ENCODE peak calls at places on chromosomes 12 and 14, in nine cellular contexts. C is pancreas, E is cardiac fibroblast, N is AG04450, S is psoas muscle, J is HFF-Myc, M is endothelial cell of umbilical vein, Z is A673, O is fibroblast of lung. F is an unnamed sample.

GRCh38 chr14:53491256-53491905 is 338.3 kb upstream of the DDHD1 start:
- DNase-seq in S (no peak), N (no peak), J (no peak), Z (no peak), E (peak), M (peak), C (no peak), O (peak), F (no peak)

GRCh38 chr14:72515779-72516770 is 377.8 kb downstream of the DPF3 start:
- DNase-seq in O (peak), S (no peak), N (no peak), Z (no peak), J (peak), C (no peak), E (peak), M (peak), F (no peak)

GRCh38 chr14:38549549-38549948 is 293.7 kb upstream of the CLEC14A start:
- DNase-seq in J (no peak), M (no peak), Z (no peak), N (no peak), C (no peak), E (no peak), S (no peak), O (no peak), F (no peak)

GRCh38 chr12:120078868-120079267 is 37.7 kb downstream of the RAB35 start:
- DNase-seq in O (no peak), N (no peak), S (peak), Z (no peak), C (no peak), E (no peak), M (no peak), J (no peak), F (no peak)

GRCh38 chr14:68598621-68599447 is 194.0 kb downstream of the ZFP36L1 start:
- DNase-seq in N (peak), M (peak), E (peak), C (peak), O (peak), J (no peak), S (peak), Z (no peak), F (peak)

GRCh38 chr12:55957106-55957859 is 8.6 kb downstream of the PMEL start:
- DNase-seq in N (no peak), E (no peak), O (no peak), C (peak), Z (no peak), M (no peak), J (no peak), S (no peak), F (peak)

GRCh38 chr14:33525626-33526025 is 425.2 kb downstream of the EGLN3 start:
- DNase-seq in O (no peak), J (no peak), S (no peak), N (no peak), C (no peak), Z (no peak), E (peak), M (peak), F (no peak)

GRCh38 chr12:27123642-27124041 is 41.3 kb upstream of the C12orf71 start:
- DNase-seq in N (no peak), O (no peak), E (peak), J (no peak), M (peak), C (no peak), S (no peak), Z (peak), F (no peak)

GRCh38 chr12:122304924-122305323 is 38.6 kb upstream of the VPS33A start:
- DNase-seq in O (no peak), C (no peak), S (no peak), E (no peak), M (no peak), Z (no peak), N (no peak), J (no peak), F (no peak)

GRCh38 chr14:49194067-49194466 is 392.1 kb downstream of the RPS29 start:
- DNase-seq in S (peak), O (no peak), C (no peak), M (no peak), E (no peak), J (no peak), Z (no peak), N (no peak), F (no peak)

GRCh38 chr12:125533434-125534029 is 468.3 kb downstream of the AACS start:
- DNase-seq in Z (peak), C (no peak), S (no peak), J (no peak), O (peak), M (no peak), N (no peak), E (peak), F (no peak)

GRCh38 chr12:75943730-75944096 is 87.9 kb downstream of the PHLDA1 start:
- DNase-seq in M (no peak), N (no peak), C (no peak), Z (no peak), O (no peak), S (no peak), E (no peak), J (no peak), F (no peak)

GRCh38 chr12:112314981-112315380 is 67.2 kb downstream of the HECTD4 start:
- DNase-seq in S (no peak), C (peak), N (no peak), J (no peak), Z (no peak), E (no peak), M (no peak), O (peak), F (no peak)

GRCh38 chr12:62604373-62604772 is 137.7 kb downstream of the MON2 start:
- DNase-seq in S (no peak), O (no peak), N (no peak), Z (no peak), C (no peak), M (no peak), J (no peak), E (no peak), F (no peak)

DNA sequence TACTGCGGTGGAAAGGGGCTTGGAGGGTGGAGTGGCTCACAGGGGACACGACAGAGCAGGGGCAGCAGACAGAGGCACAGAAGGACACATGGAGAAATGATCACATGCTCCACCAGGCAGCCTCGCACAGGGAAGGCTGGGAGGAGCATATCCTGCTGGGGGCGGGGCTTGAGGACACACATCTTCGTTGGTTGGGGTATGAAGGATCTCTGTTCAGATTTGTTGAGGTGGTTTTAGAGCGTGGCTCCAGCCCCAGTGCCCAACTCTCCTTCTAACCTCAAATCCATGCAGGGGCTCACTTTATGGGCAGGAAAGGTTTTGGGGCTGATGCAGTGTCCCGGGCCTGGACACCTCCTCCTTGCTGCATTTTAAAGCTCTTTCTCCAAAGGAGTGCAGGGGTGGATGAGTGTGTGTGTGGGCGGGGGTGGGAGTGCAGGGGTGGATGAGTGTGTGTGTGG is 741 bp upstream of the P3H3 start:
- DNase-seq in J (peak), N (peak), S (peak), E (peak), C (peak), Z (peak), O (peak), M (peak), F (peak)
- H3K4me3 ChIP-seq in J (peak), N (peak), S (no peak), E (no peak), C (no peak), Z (peak), O (peak), M (no peak), F (no peak)

GRCh38 chr12:71142046-71142445 is 15.8 kb downstream of the TSPAN8 start:
- DNase-seq in C (no peak), O (no peak), M (no peak), Z (no peak), E (no peak), S (no peak), J (no peak), N (no peak), F (no peak)
- TF ChIP-seq CTCF in C (no peak), O (no peak), M (no peak), Z (no peak), E (no peak), S (no peak), J (no peak), N (no peak), F (no peak)

GRCh38 chr12:6361834-6362233 is 13.5 kb downstream of the SCNN1A start:
- DNase-seq in O (peak), N (no peak), J (no peak), M (peak), E (peak), Z (no peak), S (no peak), C (no peak), F (no peak)

GRCh38 chr12:6362383-6362782 is 13.0 kb downstream of the SCNN1A start:
- DNase-seq in C (no peak), Z (no peak), S (no peak), O (no peak), E (no peak), N (no peak), M (no peak), J (no peak), F (peak)

GRCh38 chr12:6363330-6364036 is 11.9 kb downstream of the SCNN1A start:
- DNase-seq in S (peak), M (peak), C (peak), J (no peak), O (peak), E (peak), N (no peak), Z (peak), F (peak)

GRCh38 chr12:6363010-6363329 is 12.4 kb downstream of the SCNN1A start:
- DNase-seq in O (no peak), N (no peak), M (no peak), J (no peak), E (no peak), S (no peak), C (no peak), Z (no peak), F (no peak)

GRCh38 chr12:6364037-6364360 is 11.4 kb downstream of the SCNN1A start:
- DNase-seq in S (no peak), M (no peak), C (no peak), N (no peak), O (no peak), Z (no peak), E (no peak), J (no peak), F (no peak)
- H3K4me3 ChIP-seq in S (peak), M (no peak), C (peak), N (no peak), O (peak), Z (no peak), E (peak), J (peak), F (peak)

GRCh38 chr12:69583203-69583602 is 2.1 kb upstream of the CCT2 start:
- DNase-seq in S (no peak), C (no peak), J (no peak), N (no peak), Z (peak), E (no peak), O (no peak), M (no peak), F (no peak)
- TF ChIP-seq CTCF in S (no peak), C (no peak), J (peak), N (peak), Z (peak), E (peak), O (no peak), M (no peak), F (no peak)

GRCh38 chr14:60488175-60488574 is 2.3 kb upstream of the C14orf39 start:
- DNase-seq in C (no peak), S (no peak), E (no peak), O (no peak), J (no peak), Z (peak), M (no peak), N (no peak), F (no peak)

GRCh38 chr14:60487211-60487610 is 1.3 kb upstream of the C14orf39 start:
- DNase-seq in S (no peak), Z (no peak), C (no peak), J (no peak), N (no peak), M (no peak), O (no peak), E (no peak), F (no peak)

GRCh38 chr14:60485600-60486251 is at the start of gene C14orf39:
- DNase-seq in Z (peak), M (peak), S (peak), E (no peak), J (no peak), O (peak), N (peak), C (no peak), F (no peak)

GRCh38 chr14:60482743-60483142 is 3.1 kb downstream of the C14orf39 start:
- DNase-seq in O (peak), M (no peak), Z (no peak), C (no peak), N (no peak), S (no peak), E (peak), J (no peak), F (no peak)

DNA sequence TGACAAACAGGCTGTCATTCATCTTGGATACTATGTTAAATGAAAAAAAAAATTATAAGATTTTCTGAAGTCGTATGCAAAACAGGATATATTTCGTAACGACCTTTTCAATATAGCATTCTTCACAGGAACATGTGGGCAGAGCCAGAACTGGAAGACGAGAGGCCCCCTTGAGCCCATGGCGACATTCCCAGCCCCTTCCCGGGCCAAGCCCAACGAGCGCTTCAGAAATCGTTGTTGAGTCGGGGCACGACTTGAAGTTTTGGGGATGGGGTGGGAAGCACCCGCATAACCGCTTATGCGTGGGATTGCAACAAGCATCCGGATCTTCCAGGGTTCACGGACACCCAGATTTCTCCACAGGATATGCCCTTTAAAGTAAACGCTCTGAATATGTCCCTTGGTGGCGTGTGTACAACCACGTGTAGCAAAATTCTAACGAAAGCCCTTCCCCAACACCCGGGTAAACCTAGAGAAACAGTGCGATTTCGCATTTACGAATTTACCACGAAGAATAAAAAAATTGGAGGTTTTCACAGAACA is 735 bp downstream of the C14orf39 start:
- DNase-seq in E (no peak), S (no peak), C (no peak), J (no peak), N (no peak), M (no peak), Z (peak), O (no peak), F (no peak)
- H3K4me3 ChIP-seq in E (no peak), S (peak), C (no peak), J (no peak), N (peak), M (no peak), Z (peak), O (no peak), F (no peak)

GRCh38 chr14:36256131-36256801 is 64.2 kb downstream of the MBIP start:
- DNase-seq in O (no peak), J (no peak), M (no peak), Z (no peak), E (peak), S (no peak), C (no peak), N (no peak), F (no peak)
- TF ChIP-seq CTCF in O (no peak), J (no peak), M (no peak), Z (no peak), E (no peak), S (no peak), C (no peak), N (no peak), F (no peak)

GRCh38 chr12:127636881-127637280 is 630.1 kb upstream of the TMEM132C start:
- DNase-seq in M (no peak), C (no peak), Z (no peak), E (no peak), O (peak), S (no peak), N (no peak), J (no peak), F (no peak)

GRCh38 chr12:127640181-127640886 is 626.6 kb upstream of the TMEM132C start:
- DNase-seq in O (peak), S (no peak), N (no peak), Z (no peak), J (no peak), E (peak), C (no peak), M (no peak), F (no peak)

GRCh38 chr12:127632431-127632830 is 634.5 kb upstream of the TMEM132C start:
- DNase-seq in E (no peak), J (no peak), S (no peak), C (no peak), O (no peak), Z (no peak), N (no peak), M (no peak), F (no peak)

DNA sequence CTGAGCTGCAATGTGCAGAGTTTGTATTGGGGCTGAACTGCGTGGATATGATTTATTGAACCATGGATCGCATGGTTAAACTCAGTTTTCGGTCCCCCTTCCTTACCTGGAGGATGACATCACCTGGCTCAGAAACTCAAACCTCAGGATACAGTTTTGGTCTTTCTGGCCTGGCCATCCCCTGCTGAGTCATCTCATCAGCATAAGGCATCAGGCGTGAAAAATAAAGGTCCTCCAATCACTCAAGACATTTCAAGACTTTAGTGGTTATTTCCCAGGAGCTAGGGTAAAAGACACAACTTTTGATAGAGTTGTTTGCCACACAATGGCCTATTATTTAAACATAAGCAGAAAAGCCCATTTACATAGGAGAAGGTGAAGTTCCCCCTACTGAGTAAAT is 631.1 kb upstream of the TMEM132C start:
- DNase-seq in Z (no peak), O (no peak), M (no peak), C (no peak), J (no peak), N (no peak), S (no peak), E (no peak), F (no peak)
- H3K4me3 ChIP-seq in Z (no peak), O (no peak), M (no peak), C (no peak), J (no peak), N (no peak), S (no peak), E (no peak), F (no peak)

GRCh38 chr14:97273540-97273939 is 476.4 kb downstream of the VRK1 start:
- DNase-seq in J (no peak), O (no peak), E (no peak), Z (no peak), C (no peak), N (no peak), M (no peak), S (no peak), F (no peak)
- TF ChIP-seq CTCF in J (no peak), O (no peak), E (no peak), Z (peak), C (no peak), N (no peak), M (no peak), S (no peak), F (no peak)

F was measured in Peyer's patch.